ENCODE peak calls at places on chromosomes 4 and X, in seven cellular contexts. T is amniotic stem cell; B is stimulated activated naive CD4-positive, alpha-beta T cell treated with Interleukin-2 at 50 U/mL for 16 hours; X is ACHN; W is caudate nucleus; Z is activated T-cell treated with anti-CD3 and anti-CD28 coated beads, Interleukin-2, amount 50 U/mL, for 48 hours; Y is G401. G is an unnamed sample.

GRCh38 chrX:48616575-48616974 is 19.3 kb downstream of the WDR13 start:
- DNase-seq in W (no peak), Y (no peak), Z (no peak), B (no peak), T (no peak), X (no peak), G (no peak)

GRCh38 chr4:24226667-24227066 is 336.8 kb upstream of the PPARGC1A start:
- DNase-seq in X (no peak), Y (no peak), T (no peak), Z (no peak), W (no peak), B (no peak), G (no peak)

GRCh38 chr4:77036206-77036605 is 39.6 kb downstream of the CCNI start:
- DNase-seq in T (peak), Y (no peak), B (no peak), W (no peak), X (no peak), Z (no peak), G (no peak)

GRCh38 chrX:86348669-86349068 is 200.4 kb downstream of the DACH2 start:
- DNase-seq in W (no peak), Z (no peak), Y (no peak), T (no peak), B (no peak), X (peak), G (no peak)

GRCh38 chr4:54657194-54657555 is 582 bp upstream of the KIT start:
- DNase-seq in X (no peak), W (no peak), T (no peak), Y (no peak), B (no peak), Z (no peak), G (no peak)

GRCh38 chr4:5888706-5889696 is 3.9 kb downstream of the CRMP1 start:
- DNase-seq in Y (no peak), B (no peak), T (no peak), Z (no peak), X (no peak), W (no peak), G (no peak)

GRCh38 chrX:44218465-44218864 is 125.0 kb downstream of the EFHC2 start:
- DNase-seq in T (no peak), B (no peak), X (no peak), Y (no peak), W (no peak), Z (no peak), G (no peak)

GRCh38 chr4:114435118-114435517 is 163.5 kb upstream of the UGT8 start:
- DNase-seq in B (no peak), X (no peak), Z (no peak), Y (no peak), T (no peak), W (no peak), G (no peak)

GRCh38 chrX:13101439-13102139 is 57.2 kb upstream of the FAM9C start:
- DNase-seq in Y (peak), X (peak), T (peak), W (no peak), B (peak), Z (no peak), G (peak)

GRCh38 chr4:4694296-4694772 is 152.5 kb upstream of the STX18 start:
- DNase-seq in Y (peak), W (no peak), X (peak), T (no peak), Z (no peak), B (no peak), G (peak)

GRCh38 chrX:27893871-27894270 is 86.1 kb downstream of the MAGEB10 start:
- DNase-seq in Y (no peak), Z (no peak), X (no peak), B (no peak), T (no peak), W (no peak), G (no peak)

GRCh38 chrX:3451566-3451965 is 105.1 kb upstream of the MXRA5 start:
- DNase-seq in W (no peak), X (no peak), B (no peak), Z (no peak), T (no peak), Y (no peak), G (no peak)

GRCh38 chrX:38880460-38880859 is 79.2 kb downstream of the MID1IP1 start:
- DNase-seq in Z (no peak), W (no peak), Y (no peak), B (no peak), T (no peak), X (no peak), G (no peak)

GRCh38 chr4:176792348-176793059 is at the start of gene VEGFC:
- DNase-seq in W (no peak), Z (peak), B (no peak), T (peak), X (peak), Y (peak), G (no peak)

GRCh38 chr4:74738756-74739155 is 55.6 kb downstream of the BTC start:
- DNase-seq in Z (no peak), W (no peak), Y (no peak), T (no peak), B (no peak), X (no peak), G (no peak)

GRCh38 chr4:46933686-46934085 is 24.6 kb upstream of the COX7B2 start:
- DNase-seq in B (no peak), Y (no peak), W (no peak), X (no peak), Z (no peak), T (no peak), G (no peak)

GRCh38 chr4:163614866-163615265 is 120.4 kb downstream of the TMA16 start:
- DNase-seq in B (no peak), W (no peak), Y (no peak), Z (no peak), T (no peak), X (no peak), G (no peak)

GRCh38 chrX:129721414-129721813 is 17.4 kb upstream of the XPNPEP2 start:
- DNase-seq in Y (no peak), Z (no peak), B (no peak), T (no peak), X (no peak), W (no peak), G (no peak)

GRCh38 chr4:154958621-154959358 is 177.7 kb downstream of the RBM46 start:
- DNase-seq in Y (peak), W (no peak), Z (no peak), X (no peak), T (no peak), B (no peak), G (no peak)

GRCh38 chrX:123713434-123713833 is 19.4 kb downstream of the THOC2 start:
- DNase-seq in W (no peak), B (no peak), Y (no peak), X (peak), T (no peak), Z (no peak), G (no peak)

GRCh38 chr4:135319685-135320084 is 1118.1 kb upstream of the PABPC4L start:
- DNase-seq in X (no peak), T (no peak), B (no peak), W (no peak), Z (no peak), Y (no peak), G (no peak)

GRCh38 chr4:55184600-55185523 is 59.5 kb upstream of the KDR start:
- DNase-seq in T (no peak), Y (peak), X (no peak), Z (peak), B (no peak), W (no peak), G (peak)

GRCh38 chr4:153755186-153755585 is 4.6 kb downstream of the RNF175 start:
- DNase-seq in W (no peak), Z (no peak), X (no peak), T (no peak), B (no peak), Y (no peak), G (no peak)

GRCh38 chr4:77028241-77028640 is 47.5 kb downstream of the CCNI start:
- DNase-seq in X (no peak), W (no peak), B (no peak), T (no peak), Y (no peak), Z (no peak), G (no peak)

GRCh38 chrX:17738002-17738713 is 865 bp downstream of the SCML1 start:
- DNase-seq in T (no peak), Y (peak), W (no peak), Z (peak), X (peak), B (peak), G (peak)

GRCh38 chr4:103998752-103999151 is 279.0 kb upstream of the TACR3 start:
- DNase-seq in W (no peak), B (no peak), T (no peak), X (no peak), Z (no peak), Y (no peak), G (no peak)

GRCh38 chrX:23749129-23749528 is 6.1 kb upstream of the ACOT9 start:
- DNase-seq in X (no peak), W (no peak), T (no peak), Y (no peak), B (no peak), Z (no peak), G (no peak)

GRCh38 chr4:26542996-26543395 is 40.9 kb upstream of the TBC1D19 start:
- DNase-seq in Z (no peak), Y (no peak), W (no peak), X (no peak), T (no peak), B (no peak), G (no peak)

GRCh38 chr4:143381171-143382118 is 44.8 kb downstream of the GAB1 start:
- DNase-seq in W (peak), T (no peak), B (no peak), X (peak), Y (no peak), Z (no peak), G (no peak)

GRCh38 chr4:5429747-5430146 is 278.6 kb downstream of the EVC2 start:
- DNase-seq in T (no peak), Z (no peak), Y (no peak), X (no peak), B (no peak), W (no peak), G (no peak)

GRCh38 chrX:107541244-107541643 is 87.1 kb upstream of the PRPS1 start:
- DNase-seq in Z (no peak), B (no peak), X (no peak), W (no peak), Y (no peak), T (no peak), G (no peak)

GRCh38 chrX:103304705-103305104 is 6.1 kb downstream of the BEX2 start:
- DNase-seq in T (no peak), Y (no peak), W (no peak), Z (no peak), X (no peak), B (no peak), G (no peak)

GRCh38 chr4:188109157-188109755 is at the start of gene TRIML2:
- DNase-seq in X (no peak), Y (no peak), Z (no peak), W (no peak), T (no peak), B (no peak), G (no peak)

GRCh38 chrX:137427061-137427778 is 138.7 kb upstream of the ZIC3 start:
- DNase-seq in T (no peak), B (no peak), W (no peak), X (no peak), Y (no peak), Z (no peak), G (no peak)

GRCh38 chr4:144648042-144648441 is 2.1 kb downstream of the HHIP start:
- DNase-seq in W (no peak), B (no peak), Y (no peak), X (no peak), T (no peak), Z (no peak), G (no peak)

GRCh38 chr4:13892739-13893105 is 265.2 kb upstream of the BOD1L1 start:
- DNase-seq in W (no peak), Z (no peak), Y (no peak), B (no peak), X (peak), T (no peak), G (no peak)